ENCODE peak calls at places on chromosomes 11 and 22, in nine cellular contexts. Y is spleen; Q is small intestine; A is fibroblast of lung; N is heart left ventricle; U is lung; X is CD4-positive, CD25-positive, alpha-beta regulatory T cell; S is GM23248; C is effector memory CD4-positive, alpha-beta T cell. Z is an unnamed sample.

GRCh38 chr11:62140302-62141110 is 16.7 kb downstream of the INCENP start:
- DNase-seq in Y (peak; percentile 61), Q (no peak), A (no peak), N (no peak), U (no peak), X (no peak), S (no peak), C (no peak), Z (no peak)

GRCh38 chr11:126615819-126616218 is 260.3 kb downstream of the ST3GAL4 start:
- DNase-seq in Y (no peak), Q (no peak), A (no peak), N (no peak), U (no peak), X (no peak), S (no peak), C (no peak), Z (no peak)

GRCh38 chr11:28526406-28526751 is 418.2 kb downstream of the METTL15 start:
- DNase-seq in Y (no peak), Q (no peak), A (peak; percentile 24), N (no peak), U (no peak), X (no peak), S (peak; percentile 49), C (no peak), Z (no peak)

GRCh38 chr22:43007519-43008102 is 7.3 kb downstream of the PACSIN2 start:
- DNase-seq in Y (no peak), Q (peak; percentile 86), A (peak; percentile 86), N (no peak), U (peak; percentile 82), X (no peak), S (peak; percentile 86), C (no peak), Z (peak; percentile 77)

GRCh38 chr11:99960536-99960935 is 726.6 kb upstream of the ARHGAP42 start:
- DNase-seq in Y (no peak), Q (no peak), A (no peak), N (no peak), U (no peak), X (no peak), S (no peak), C (no peak), Z (no peak)

GRCh38 chr11:103662880-103663279 is 373.6 kb upstream of the DDI1 start:
- DNase-seq in Y (no peak), Q (no peak), A (no peak), N (no peak), U (no peak), X (no peak), S (no peak), C (no peak), Z (no peak)

GRCh38 chr11:8442301-8442700 is 151.7 kb downstream of the STK33 start:
- DNase-seq in Y (no peak), Q (no peak), A (no peak), N (no peak), U (no peak), X (no peak), S (no peak), C (no peak), Z (no peak)

GRCh38 chr11:34620820-34621792 is at the start of gene EHF:
- DNase-seq in Y (no peak), Q (peak; percentile 74), A (no peak), N (no peak), U (no peak), X (no peak), S (no peak), C (no peak), Z (peak; percentile 41)

GRCh38 chr22:18081416-18081815 is 3.6 kb downstream of the PEX26 start:
- DNase-seq in Y (no peak), Q (no peak), A (no peak), N (no peak), U (no peak), X (no peak), S (no peak), C (no peak), Z (no peak)

GRCh38 chr22:18077639-18078328 is at the start of gene PEX26:
- DNase-seq in Y (peak; percentile 98), Q (peak; percentile 97), A (peak; percentile 96), N (peak; percentile 97), U (peak; percentile 96), X (peak; percentile 99), S (peak; percentile 99), C (peak; percentile 93), Z (peak; percentile 93)

GRCh38 chr22:18078329-18079041 is 695 bp downstream of the PEX26 start:
- DNase-seq in Y (peak; percentile 92), Q (peak; percentile 79), A (peak; percentile 26), N (peak; percentile 58), U (no peak), X (peak; percentile 68), S (peak; percentile 69), C (peak; percentile 14), Z (peak; percentile 80)

GRCh38 chr22:18077087-18077638 is 627 bp upstream of the PEX26 start:
- DNase-seq in Y (no peak), Q (no peak), A (no peak), N (no peak), U (no peak), X (no peak), S (no peak), C (no peak), Z (no peak)

GRCh38 chr22:18079706-18080230 is 2.0 kb downstream of the PEX26 start:
- DNase-seq in Y (no peak), Q (no peak), A (no peak), N (no peak), U (no peak), X (no peak), S (no peak), C (no peak), Z (no peak)
- H3K4me3 ChIP-seq in Y (no peak overlapping the region), Q (no peak overlapping the region), A (no peak overlapping the region), N (no peak overlapping the region), U (no peak overlapping the region), X (no peak overlapping the region), S (no peak overlapping the region), C (no peak overlapping the region), Z (no peak overlapping the region)

DNA sequence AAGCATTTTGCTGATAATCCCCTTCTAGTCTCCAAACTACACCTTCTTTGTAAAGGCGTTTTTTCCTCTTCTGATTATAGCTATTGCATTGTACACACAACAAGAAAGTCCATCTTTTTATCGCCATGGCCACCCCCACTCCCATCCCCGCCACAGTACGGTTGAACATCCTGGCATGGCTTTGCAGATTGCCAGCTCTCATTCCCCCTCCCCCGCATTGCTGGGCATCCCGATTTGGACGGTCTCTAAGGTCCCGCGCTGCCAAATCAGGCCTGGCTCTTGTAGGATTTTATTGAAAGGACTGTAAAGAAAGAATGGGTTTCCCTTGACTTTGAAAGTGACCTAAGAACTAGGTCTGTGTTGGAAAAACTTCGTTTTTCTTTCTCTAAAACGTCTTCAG is 921 bp upstream of the SLC6A5 start:
- DNase-seq in Y (no peak), Q (no peak), A (no peak), N (no peak), U (no peak), X (no peak), S (no peak), C (no peak), Z (no peak)
- H3K27me3 ChIP-seq in Y (peaks cover 88% of the 10 kb centered on the region), Q (peaks cover 68% of the 10 kb centered on the region), A (peaks cover 54% of the 10 kb centered on the region), N (peaks cover 77% of the 10 kb centered on the region), U (peaks cover 47% of the 10 kb centered on the region), X (peaks cover 38% of the 10 kb centered on the region), S (peaks cover 83% of the 10 kb centered on the region), C (peaks cover 51% of the 10 kb centered on the region), Z (peaks cover 34% of the 10 kb centered on the region)

GRCh38 chr11:3893311-3893710 is 37.8 kb downstream of the STIM1 start:
- DNase-seq in Y (no peak), Q (no peak), A (no peak), N (no peak), U (no peak), X (no peak), S (no peak), C (no peak), Z (no peak)
- H3K4me3 ChIP-seq in Y (peak overlapping the region; percentile 51), Q (no peak overlapping the region), A (no peak overlapping the region), N (no peak overlapping the region), U (no peak overlapping the region), X (no peak overlapping the region), S (no peak overlapping the region), C (no peak overlapping the region), Z (no peak overlapping the region)

DNA sequence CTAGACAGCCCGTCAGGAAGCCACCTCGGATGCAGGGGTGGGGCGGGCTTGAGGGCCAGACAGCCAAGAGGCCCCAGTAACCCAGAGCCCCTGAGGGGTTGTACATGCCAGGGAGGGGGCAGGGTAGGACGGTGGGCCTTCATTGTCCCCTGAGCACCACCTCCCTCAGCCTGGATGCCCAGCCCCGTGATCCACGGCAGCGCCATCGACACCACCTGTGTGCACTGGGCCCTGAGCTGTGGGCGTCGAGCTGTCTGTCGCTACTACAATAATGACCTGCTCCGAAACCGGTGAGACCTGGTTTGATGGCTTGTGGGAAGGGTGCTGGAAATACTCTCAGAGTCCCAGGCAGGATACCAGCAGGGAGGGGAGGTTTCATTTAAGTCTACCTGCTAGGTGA is 37.4 kb upstream of the TPBGL start:
- DNase-seq in Y (no peak), Q (no peak), A (no peak), N (no peak), U (no peak), X (no peak), S (no peak), C (no peak), Z (no peak)
- H3K27me3 ChIP-seq in Y (no peaks in the 10 kb centered on the region), Q (no peaks in the 10 kb centered on the region), A (peaks cover 19% of the 10 kb centered on the region), N (no peaks in the 10 kb centered on the region), U (no peaks in the 10 kb centered on the region), X (no peaks in the 10 kb centered on the region), S (peaks cover 36% of the 10 kb centered on the region), C (no peaks in the 10 kb centered on the region), Z (no peaks in the 10 kb centered on the region)

DNA sequence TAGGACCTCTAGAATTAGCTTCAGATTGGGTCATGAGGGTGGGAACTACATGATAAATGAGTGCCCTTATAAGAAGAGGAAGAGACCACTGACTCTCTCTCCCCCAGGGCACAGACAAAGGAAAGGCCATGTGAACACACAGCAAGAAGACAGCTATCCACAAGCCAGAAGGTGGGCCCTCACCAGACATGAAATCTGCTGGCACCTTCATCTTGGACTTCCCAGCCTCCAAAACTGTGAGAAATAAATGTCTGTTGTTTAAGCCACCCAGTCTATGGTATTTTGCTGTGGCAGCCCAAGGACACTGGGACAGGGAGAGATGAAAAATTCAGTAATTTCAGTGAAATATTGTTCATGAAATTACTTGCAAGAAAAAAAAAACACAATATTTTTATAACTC is 5.9 kb downstream of the RBFOX2 start:
- DNase-seq in Y (no peak), Q (no peak), A (no peak), N (no peak), U (no peak), X (no peak), S (no peak), C (no peak), Z (no peak)
- H3K4me3 ChIP-seq in Y (no peak overlapping the region), Q (no peak overlapping the region), A (peak overlapping the region; percentile 3), N (no peak overlapping the region), U (no peak overlapping the region), X (no peak overlapping the region), S (peak overlapping the region; percentile 11), C (no peak overlapping the region), Z (no peak overlapping the region)

DNA sequence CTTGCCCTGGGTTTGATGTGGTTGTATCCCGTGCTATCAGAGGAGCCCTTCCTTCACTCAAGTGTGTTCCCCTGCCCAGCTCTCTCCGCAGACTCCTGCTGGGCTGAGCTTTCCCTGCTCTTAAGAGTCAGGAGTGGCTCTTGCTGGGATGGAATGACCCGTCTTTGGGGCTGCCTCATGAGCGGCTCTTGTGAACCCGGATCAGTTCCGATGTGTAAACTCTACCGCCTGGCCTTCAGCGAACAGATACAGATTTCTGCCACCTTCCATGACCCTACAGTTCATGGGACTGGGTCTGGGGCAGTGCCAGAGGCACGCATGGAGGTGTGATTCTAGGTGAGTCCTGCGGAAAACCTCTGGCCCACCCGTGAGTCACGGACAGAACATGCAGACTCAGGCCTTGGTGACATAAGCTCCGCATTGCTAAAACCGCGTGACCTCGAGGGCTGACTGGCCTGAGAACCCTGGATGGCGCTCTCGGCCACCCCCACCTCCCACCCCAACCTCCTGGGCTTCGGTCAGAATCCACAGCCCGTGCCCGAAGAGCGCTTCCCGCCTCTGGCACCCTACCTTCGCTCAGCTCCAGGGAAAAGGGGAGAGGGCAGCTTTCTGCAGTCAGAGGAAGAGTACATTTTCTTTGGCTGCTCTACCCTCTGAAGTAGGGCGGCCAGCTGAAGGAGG is 1.3 kb upstream of the ZBTB16 start:
- DNase-seq in Y (no peak), Q (peak; percentile 17), A (no peak), N (no peak), U (peak; percentile 71), X (no peak), S (no peak), C (no peak), Z (no peak)
- H3K27me3 ChIP-seq in Y (peaks cover 32% of the 10 kb centered on the region), Q (peaks cover 5% of the 10 kb centered on the region), A (peaks cover 27% of the 10 kb centered on the region), N (no peaks in the 10 kb centered on the region), U (no peaks in the 10 kb centered on the region), X (peaks cover 16% of the 10 kb centered on the region), S (peaks cover 37% of the 10 kb centered on the region), C (no peaks in the 10 kb centered on the region), Z (no peaks in the 10 kb centered on the region)

Z was measured in pancreas.